ENCODE peak calls at places on chromosome 7, in nine cellular contexts. One of them, this sample, is unnamed.

GRCh38 chr7:1946025-1946424 is 275.9 kb downstream of the ELFN1 start:
- DNase-seq in cardiac muscle cell: no peak
- DNase-seq in pancreas: peak; percentile 44
- DNase-seq in endothelial cell of umbilical vein: no peak
- DNase-seq in GM23338: no peak
- DNase-seq in RWPE2: peak; percentile 45
- DNase-seq in heart left ventricle: peak; percentile 55
- DNase-seq in mesendoderm: no peak
- DNase-seq in CD8-positive, alpha-beta T cell: no peak
- DNase-seq in this sample: peak; percentile 55

GRCh38 chr7:35512716-35513115 is 182.2 kb downstream of the HERPUD2 start:
- DNase-seq in cardiac muscle cell: no peak
- DNase-seq in pancreas: no peak
- DNase-seq in endothelial cell of umbilical vein: no peak
- DNase-seq in GM23338: no peak
- DNase-seq in RWPE2: no peak
- DNase-seq in heart left ventricle: no peak
- DNase-seq in mesendoderm: no peak
- DNase-seq in CD8-positive, alpha-beta T cell: no peak
- DNase-seq in this sample: no peak

GRCh38 chr7:143245123-143245522 is 18.1 kb upstream of the GSTK1 start:
- DNase-seq in cardiac muscle cell: no peak
- DNase-seq in pancreas: no peak
- DNase-seq in endothelial cell of umbilical vein: peak; percentile 58
- DNase-seq in GM23338: no peak
- DNase-seq in RWPE2: no peak
- DNase-seq in heart left ventricle: no peak
- DNase-seq in mesendoderm: no peak
- DNase-seq in CD8-positive, alpha-beta T cell: no peak
- DNase-seq in this sample: no peak

GRCh38 chr7:155224116-155224811 is 73.4 kb upstream of the INSIG1 start:
- DNase-seq in cardiac muscle cell: no peak
- DNase-seq in pancreas: no peak
- DNase-seq in endothelial cell of umbilical vein: no peak
- DNase-seq in GM23338: no peak
- DNase-seq in RWPE2: no peak
- DNase-seq in heart left ventricle: no peak
- DNase-seq in mesendoderm: no peak
- DNase-seq in CD8-positive, alpha-beta T cell: no peak
- DNase-seq in this sample: no peak

GRCh38 chr7:2010551-2011265 is 222.0 kb downstream of the MAD1L1 start:
- DNase-seq in cardiac muscle cell: no peak
- DNase-seq in pancreas: peak; percentile 37
- DNase-seq in endothelial cell of umbilical vein: no peak
- DNase-seq in GM23338: no peak
- DNase-seq in RWPE2: peak; percentile 49
- DNase-seq in heart left ventricle: peak; percentile 48
- DNase-seq in mesendoderm: no peak
- DNase-seq in CD8-positive, alpha-beta T cell: no peak
- DNase-seq in this sample: peak; percentile 65

GRCh38 chr7:159056722-159057121 is 87.9 kb downstream of the VIPR2 start:
- DNase-seq in cardiac muscle cell: no peak
- DNase-seq in pancreas: no peak
- DNase-seq in endothelial cell of umbilical vein: no peak
- DNase-seq in GM23338: no peak
- DNase-seq in RWPE2: no peak
- DNase-seq in heart left ventricle: no peak
- DNase-seq in mesendoderm: no peak
- DNase-seq in CD8-positive, alpha-beta T cell: no peak
- DNase-seq in this sample: no peak

GRCh38 chr7:101553018-101553770 is 75.9 kb downstream of the MYL10 start:
- DNase-seq in cardiac muscle cell: no peak
- DNase-seq in pancreas: no peak
- DNase-seq in endothelial cell of umbilical vein: no peak
- DNase-seq in GM23338: no peak
- DNase-seq in RWPE2: no peak
- DNase-seq in heart left ventricle: no peak
- DNase-seq in mesendoderm: no peak
- DNase-seq in CD8-positive, alpha-beta T cell: no peak
- DNase-seq in this sample: peak; percentile 25

GRCh38 chr7:34838329-34838728 is 180.3 kb downstream of the NPSR1 start:
- DNase-seq in cardiac muscle cell: no peak
- DNase-seq in pancreas: no peak
- DNase-seq in endothelial cell of umbilical vein: no peak
- DNase-seq in GM23338: no peak
- DNase-seq in RWPE2: no peak
- DNase-seq in heart left ventricle: no peak
- DNase-seq in mesendoderm: peak; percentile 59
- DNase-seq in CD8-positive, alpha-beta T cell: no peak
- DNase-seq in this sample: no peak

GRCh38 chr7:17369686-17370426 is 71.4 kb downstream of the AHR start:
- DNase-seq in cardiac muscle cell: no peak
- DNase-seq in pancreas: no peak
- DNase-seq in endothelial cell of umbilical vein: no peak
- DNase-seq in GM23338: peak; percentile 17
- DNase-seq in RWPE2: no peak
- DNase-seq in heart left ventricle: no peak
- DNase-seq in mesendoderm: no peak
- DNase-seq in CD8-positive, alpha-beta T cell: no peak
- DNase-seq in this sample: no peak

GRCh38 chr7:55539380-55539779 is 32.9 kb downstream of the VOPP1 start:
- DNase-seq in cardiac muscle cell: no peak
- DNase-seq in pancreas: no peak
- DNase-seq in endothelial cell of umbilical vein: no peak
- DNase-seq in GM23338: peak; percentile 68
- DNase-seq in RWPE2: no peak
- DNase-seq in heart left ventricle: no peak
- DNase-seq in mesendoderm: peak; percentile 84
- DNase-seq in CD8-positive, alpha-beta T cell: no peak
- DNase-seq in this sample: no peak

GRCh38 chr7:6443372-6443941 is 4.3 kb downstream of the DAGLB start:
- DNase-seq in cardiac muscle cell: no peak
- DNase-seq in pancreas: no peak
- DNase-seq in endothelial cell of umbilical vein: peak; percentile 46
- DNase-seq in GM23338: no peak
- DNase-seq in RWPE2: no peak
- DNase-seq in heart left ventricle: no peak
- DNase-seq in mesendoderm: peak; percentile 71
- DNase-seq in CD8-positive, alpha-beta T cell: no peak
- DNase-seq in this sample: no peak

GRCh38 chr7:6447589-6448210 is at the start of gene DAGLB:
- DNase-seq in cardiac muscle cell: peak; percentile 96
- DNase-seq in pancreas: peak; percentile 98
- DNase-seq in endothelial cell of umbilical vein: peak; percentile 95
- DNase-seq in GM23338: peak; percentile 97
- DNase-seq in RWPE2: peak; percentile 89
- DNase-seq in heart left ventricle: peak; percentile 98
- DNase-seq in mesendoderm: peak; percentile 94
- DNase-seq in CD8-positive, alpha-beta T cell: peak; percentile 96
- DNase-seq in this sample: peak; percentile 98

GRCh38 chr7:6448943-6449543 is 1.3 kb upstream of the DAGLB start:
- DNase-seq in cardiac muscle cell: no peak
- DNase-seq in pancreas: no peak
- DNase-seq in endothelial cell of umbilical vein: no peak
- DNase-seq in GM23338: peak; percentile 14
- DNase-seq in RWPE2: no peak
- DNase-seq in heart left ventricle: no peak
- DNase-seq in mesendoderm: no peak
- DNase-seq in CD8-positive, alpha-beta T cell: no peak
- DNase-seq in this sample: no peak

GRCh38 chr7:6444516-6445269 is 3.1 kb downstream of the DAGLB start:
- DNase-seq in cardiac muscle cell: no peak
- DNase-seq in pancreas: no peak
- DNase-seq in endothelial cell of umbilical vein: no peak
- DNase-seq in GM23338: no peak
- DNase-seq in RWPE2: no peak
- DNase-seq in heart left ventricle: no peak
- DNase-seq in mesendoderm: no peak
- DNase-seq in CD8-positive, alpha-beta T cell: no peak
- DNase-seq in this sample: no peak

GRCh38 chr7:6446977-6447588 is 671 bp downstream of the DAGLB start:
- DNase-seq in cardiac muscle cell: peak; percentile 62
- DNase-seq in pancreas: peak; percentile 87
- DNase-seq in endothelial cell of umbilical vein: peak; percentile 90
- DNase-seq in GM23338: peak; percentile 81
- DNase-seq in RWPE2: peak; percentile 88
- DNase-seq in heart left ventricle: peak; percentile 74
- DNase-seq in mesendoderm: peak; percentile 85
- DNase-seq in CD8-positive, alpha-beta T cell: no peak
- DNase-seq in this sample: peak; percentile 90
- H3K27ac ChIP-seq in cardiac muscle cell: peak overlapping the region; percentile 82
- H3K27ac ChIP-seq in pancreas: peak overlapping the region; percentile 93
- H3K27ac ChIP-seq in endothelial cell of umbilical vein: peak overlapping the region; percentile 70
- H3K27ac ChIP-seq in GM23338: peak overlapping the region; percentile 63
- H3K27ac ChIP-seq in RWPE2: peak overlapping the region; percentile 87
- H3K27ac ChIP-seq in heart left ventricle: peak overlapping the region; percentile 83
- H3K27ac ChIP-seq in mesendoderm: peak overlapping the region; percentile 6
- H3K27ac ChIP-seq in CD8-positive, alpha-beta T cell: peak overlapping the region; percentile 73
- H3K27ac ChIP-seq in this sample: peak overlapping the region; percentile 83

DNA sequence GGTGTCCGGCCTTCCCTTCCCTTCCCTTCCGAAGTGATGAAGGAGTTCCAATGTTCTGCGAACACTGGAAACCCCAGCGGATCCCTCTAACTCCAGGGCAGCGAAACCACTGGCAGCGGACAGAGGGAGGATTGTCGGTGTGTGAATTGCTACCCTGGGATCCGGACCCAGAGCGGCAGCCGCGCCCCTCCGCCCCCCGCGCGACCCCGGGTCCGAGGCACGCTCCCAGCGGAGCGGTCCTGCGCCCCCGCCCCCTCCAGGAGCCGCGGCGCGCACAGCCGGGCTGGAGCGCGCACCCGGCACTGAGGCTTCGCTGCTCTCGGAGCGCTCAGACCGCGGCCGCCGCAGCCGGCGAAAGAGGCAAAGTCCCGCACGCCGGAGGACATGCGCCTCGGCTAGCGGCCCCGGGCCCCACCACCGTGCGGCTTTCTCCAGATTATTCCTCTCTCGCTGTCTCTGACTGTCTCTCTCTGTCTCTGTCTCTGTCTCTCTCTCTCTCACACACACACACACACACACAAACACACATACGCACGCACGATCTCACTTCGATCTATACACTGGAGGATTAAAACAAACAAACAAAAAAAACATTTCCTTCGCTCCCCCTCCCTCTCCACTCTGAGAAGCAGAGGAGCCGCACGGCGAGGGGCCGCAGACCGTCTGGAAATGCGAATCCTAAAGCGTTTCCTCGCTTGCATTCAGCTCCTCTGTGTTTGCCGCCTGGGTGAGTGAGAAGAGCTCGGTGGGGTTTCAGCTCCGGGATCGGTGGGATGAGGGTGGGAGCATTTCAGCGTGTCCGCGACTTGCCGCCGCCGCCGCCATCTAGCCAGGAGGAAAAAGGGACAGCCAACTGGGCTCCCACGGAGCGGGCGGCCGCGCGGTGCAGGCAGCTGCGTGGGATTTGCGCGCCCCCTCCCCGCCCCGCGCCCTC is at the start of gene PTPRZ1:
- DNase-seq in cardiac muscle cell: peak; percentile 73
- DNase-seq in pancreas: peak; percentile 73
- DNase-seq in endothelial cell of umbilical vein: peak; percentile 21
- DNase-seq in GM23338: peak; percentile 89
- DNase-seq in RWPE2: peak; percentile 42
- DNase-seq in heart left ventricle: peak; percentile 38
- DNase-seq in mesendoderm: peak; percentile 82
- DNase-seq in CD8-positive, alpha-beta T cell: no peak
- DNase-seq in this sample: peak; percentile 78
- H3K4me3 ChIP-seq in cardiac muscle cell: peak within 1 kb of the TSS; percentile 69
- H3K4me3 ChIP-seq in pancreas: peak within 1 kb of the TSS; percentile 31
- H3K4me3 ChIP-seq in endothelial cell of umbilical vein: peak within 1 kb of the TSS; percentile 81
- H3K4me3 ChIP-seq in GM23338: peak within 1 kb of the TSS; percentile 86
- H3K4me3 ChIP-seq in RWPE2: peak within 1 kb of the TSS; percentile 45
- H3K4me3 ChIP-seq in heart left ventricle: peak within 1 kb of the TSS; percentile 46
- H3K4me3 ChIP-seq in mesendoderm: peak within 1 kb of the TSS; percentile 80
- H3K4me3 ChIP-seq in CD8-positive, alpha-beta T cell: no peak within 1 kb of the TSS
- H3K4me3 ChIP-seq in this sample: peak within 1 kb of the TSS; percentile 35

GRCh38 chr7:100545636-100546128 is 6.7 kb downstream of the AGFG2 start:
- DNase-seq in cardiac muscle cell: peak; percentile 55
- DNase-seq in pancreas: no peak
- DNase-seq in endothelial cell of umbilical vein: peak; percentile 92
- DNase-seq in GM23338: peak; percentile 71
- DNase-seq in RWPE2: peak; percentile 93
- DNase-seq in heart left ventricle: no peak
- DNase-seq in mesendoderm: peak; percentile 95
- DNase-seq in CD8-positive, alpha-beta T cell: no peak
- DNase-seq in this sample: no peak

GRCh38 chr7:100544949-100545635 is 6.1 kb downstream of the AGFG2 start:
- DNase-seq in cardiac muscle cell: peak; percentile 23
- DNase-seq in pancreas: no peak
- DNase-seq in endothelial cell of umbilical vein: no peak
- DNase-seq in GM23338: no peak
- DNase-seq in RWPE2: no peak
- DNase-seq in heart left ventricle: no peak
- DNase-seq in mesendoderm: no peak
- DNase-seq in CD8-positive, alpha-beta T cell: no peak
- DNase-seq in this sample: no peak

GRCh38 chr7:100543586-100543985 is 4.6 kb downstream of the AGFG2 start:
- DNase-seq in cardiac muscle cell: no peak
- DNase-seq in pancreas: no peak
- DNase-seq in endothelial cell of umbilical vein: no peak
- DNase-seq in GM23338: no peak
- DNase-seq in RWPE2: no peak
- DNase-seq in heart left ventricle: no peak
- DNase-seq in mesendoderm: no peak
- DNase-seq in CD8-positive, alpha-beta T cell: no peak
- DNase-seq in this sample: no peak

GRCh38 chr7:100546129-100546867 is 7.3 kb downstream of the AGFG2 start:
- DNase-seq in cardiac muscle cell: no peak
- DNase-seq in pancreas: no peak
- DNase-seq in endothelial cell of umbilical vein: peak; percentile 86
- DNase-seq in GM23338: no peak
- DNase-seq in RWPE2: no peak
- DNase-seq in heart left ventricle: no peak
- DNase-seq in mesendoderm: no peak
- DNase-seq in CD8-positive, alpha-beta T cell: no peak
- DNase-seq in this sample: no peak

DNA sequence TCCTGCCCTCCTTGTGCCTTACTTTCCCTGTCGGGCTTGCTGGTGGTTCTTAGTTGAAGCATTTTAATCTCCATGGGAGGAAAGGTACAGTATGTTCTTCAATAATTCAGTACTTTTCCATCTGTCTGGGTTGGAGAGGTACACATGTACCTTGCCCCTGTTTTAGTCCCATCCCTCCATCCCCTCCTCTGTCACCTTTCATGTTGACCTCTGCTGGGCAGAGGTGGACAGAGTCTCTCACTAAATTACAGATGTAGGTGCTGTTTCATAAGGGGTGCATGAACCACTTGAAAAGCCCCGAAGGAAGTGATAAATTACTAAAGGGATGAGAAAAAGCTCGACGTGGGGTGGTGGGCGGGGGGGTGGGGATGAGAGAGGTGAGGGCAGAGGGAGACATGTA is 5.4 kb downstream of the AGFG2 start:
- DNase-seq in cardiac muscle cell: no peak
- DNase-seq in pancreas: no peak
- DNase-seq in endothelial cell of umbilical vein: no peak
- DNase-seq in GM23338: no peak
- DNase-seq in RWPE2: no peak
- DNase-seq in heart left ventricle: no peak
- DNase-seq in mesendoderm: no peak
- DNase-seq in CD8-positive, alpha-beta T cell: no peak
- DNase-seq in this sample: no peak
- H3K27ac ChIP-seq in cardiac muscle cell: peak overlapping the region; percentile 83
- H3K27ac ChIP-seq in pancreas: peak overlapping the region; percentile 95
- H3K27ac ChIP-seq in endothelial cell of umbilical vein: no peak overlapping the region
- H3K27ac ChIP-seq in GM23338: no peak overlapping the region
- H3K27ac ChIP-seq in RWPE2: peak overlapping the region; percentile 98
- H3K27ac ChIP-seq in heart left ventricle: peak overlapping the region; percentile 88
- H3K27ac ChIP-seq in mesendoderm: peak overlapping the region; percentile 27
- H3K27ac ChIP-seq in CD8-positive, alpha-beta T cell: no peak overlapping the region
- H3K27ac ChIP-seq in this sample: peak overlapping the region; percentile 82

GRCh38 chr7:6012355-6013104 is 3.5 kb downstream of the AIMP2 start:
- DNase-seq in cardiac muscle cell: no peak
- DNase-seq in pancreas: no peak
- DNase-seq in endothelial cell of umbilical vein: no peak
- DNase-seq in GM23338: no peak
- DNase-seq in RWPE2: no peak
- DNase-seq in heart left ventricle: no peak
- DNase-seq in mesendoderm: no peak
- DNase-seq in CD8-positive, alpha-beta T cell: no peak
- DNase-seq in this sample: no peak
- H3K4me3 ChIP-seq in cardiac muscle cell: no peak overlapping the region
- H3K4me3 ChIP-seq in pancreas: no peak overlapping the region
- H3K4me3 ChIP-seq in endothelial cell of umbilical vein: no peak overlapping the region
- H3K4me3 ChIP-seq in GM23338: no peak overlapping the region
- H3K4me3 ChIP-seq in RWPE2: no peak overlapping the region
- H3K4me3 ChIP-seq in heart left ventricle: no peak overlapping the region
- H3K4me3 ChIP-seq in mesendoderm: no peak overlapping the region
- H3K4me3 ChIP-seq in CD8-positive, alpha-beta T cell: no peak overlapping the region
- H3K4me3 ChIP-seq in this sample: no peak overlapping the region